ENCODE peak calls at places on chromosomes 5 and 9, in six cellular contexts. One of them, this sample, is unnamed.

GRCh38 chr5:1037671-1038416 is 29.2 kb downstream of the NKD2 start:
- DNase-seq in neural progenitor cell: no peak
- DNase-seq in Right ventricle myocardium inferior: peak; percentile 63
- DNase-seq in AG09309: no peak
- DNase-seq in fibroblast of pulmonary artery: no peak
- DNase-seq in cerebellar cortex: no peak
- DNase-seq in this sample: no peak

GRCh38 chr5:132260051-132260450 is 2.6 kb downstream of the PDLIM4 start:
- DNase-seq in cerebellar cortex: no peak
- DNase-seq in neural progenitor cell: no peak
- DNase-seq in fibroblast of pulmonary artery: peak; percentile 30
- DNase-seq in AG09309: no peak
- DNase-seq in Right ventricle myocardium inferior: no peak
- DNase-seq in this sample: peak; percentile 58

GRCh38 chr9:133236291-133237071 is 27.4 kb upstream of the OBP2B start:
- DNase-seq in cerebellar cortex: no peak
- DNase-seq in fibroblast of pulmonary artery: no peak
- DNase-seq in neural progenitor cell: no peak
- DNase-seq in Right ventricle myocardium inferior: peak; percentile 73
- DNase-seq in AG09309: no peak
- DNase-seq in this sample: no peak

GRCh38 chr9:98806394-98807069 is 938 bp upstream of the GALNT12 start:
- DNase-seq in neural progenitor cell: no peak
- DNase-seq in fibroblast of pulmonary artery: no peak
- DNase-seq in Right ventricle myocardium inferior: no peak
- DNase-seq in cerebellar cortex: peak; percentile 83
- DNase-seq in AG09309: no peak
- DNase-seq in this sample: peak; percentile 59

GRCh38 chr5:139955616-139956283 is 87.3 kb downstream of the NRG2 start:
- DNase-seq in neural progenitor cell: peak; percentile 36
- DNase-seq in fibroblast of pulmonary artery: no peak
- DNase-seq in cerebellar cortex: no peak
- DNase-seq in AG09309: no peak
- DNase-seq in Right ventricle myocardium inferior: no peak
- DNase-seq in this sample: no peak

GRCh38 chr5:151002250-151002649 is 18.1 kb upstream of the GPX3 start:
- DNase-seq in neural progenitor cell: peak; percentile 46
- DNase-seq in AG09309: no peak
- DNase-seq in cerebellar cortex: peak; percentile 54
- DNase-seq in fibroblast of pulmonary artery: peak; percentile 64
- DNase-seq in Right ventricle myocardium inferior: no peak
- DNase-seq in this sample: peak; percentile 58

GRCh38 chr9:35604578-35605335 is at the start of gene TESK1:
- DNase-seq in neural progenitor cell: peak; percentile 96
- DNase-seq in AG09309: no peak
- DNase-seq in Right ventricle myocardium inferior: peak; percentile 86
- DNase-seq in cerebellar cortex: peak; percentile 72
- DNase-seq in fibroblast of pulmonary artery: peak; percentile 52
- DNase-seq in this sample: peak; percentile 36

GRCh38 chr5:108747111-108748009 is at the start of gene FER:
- DNase-seq in fibroblast of pulmonary artery: peak; percentile 92
- DNase-seq in Right ventricle myocardium inferior: no peak
- DNase-seq in neural progenitor cell: peak; percentile 18
- DNase-seq in AG09309: no peak
- DNase-seq in cerebellar cortex: peak; percentile 42
- DNase-seq in this sample: peak; percentile 88

GRCh38 chr9:137029058-137029922 is 1.3 kb upstream of the ABCA2 start:
- DNase-seq in Right ventricle myocardium inferior: peak; percentile 93
- DNase-seq in fibroblast of pulmonary artery: peak; percentile 56
- DNase-seq in neural progenitor cell: peak; percentile 86
- DNase-seq in AG09309: no peak
- DNase-seq in cerebellar cortex: peak; percentile 83
- DNase-seq in this sample: peak; percentile 51

GRCh38 chr9:114227288-114228033 is 72.1 kb downstream of the COL27A1 start:
- DNase-seq in AG09309: no peak
- DNase-seq in Right ventricle myocardium inferior: peak; percentile 9
- DNase-seq in fibroblast of pulmonary artery: no peak
- DNase-seq in cerebellar cortex: no peak
- DNase-seq in neural progenitor cell: no peak
- DNase-seq in this sample: no peak

GRCh38 chr5:82168294-82168693 is 109.9 kb downstream of the RPS23 start:
- DNase-seq in AG09309: no peak
- DNase-seq in fibroblast of pulmonary artery: no peak
- DNase-seq in cerebellar cortex: no peak
- DNase-seq in Right ventricle myocardium inferior: no peak
- DNase-seq in neural progenitor cell: no peak
- DNase-seq in this sample: peak; percentile 35